ENCODE peak calls at places on chromosomes 3 and 15, in six cellular contexts. L, M, C, O, A and Z are unnamed samples.

GRCh38 chr3:111750278-111750884 is 108.7 kb upstream of the PHLDB2 start:
- DNase-seq in L (no peak), C (no peak), M (no peak), O (no peak), A (no peak), Z (no peak)

GRCh38 chr3:99324854-99325253 is 313.5 kb upstream of the COL8A1 start:
- DNase-seq in A (no peak), M (no peak), O (no peak), L (no peak), C (no peak), Z (no peak)

GRCh38 chr3:116445291-116445841 is at the start of gene LSAMP:
- DNase-seq in L (peak; percentile 94), O (no peak), C (no peak), A (peak; percentile 78), M (peak; percentile 87), Z (peak; percentile 29)

GRCh38 chr3:18208856-18209255 is 216.3 kb downstream of the SATB1 start:
- DNase-seq in M (no peak), O (no peak), A (no peak), C (no peak), L (no peak), Z (no peak)

GRCh38 chr15:71079208-71080044 is 35.8 kb upstream of the THSD4 start:
- DNase-seq in C (no peak), A (no peak), O (no peak), L (no peak), M (no peak), Z (no peak)

GRCh38 chr15:68469162-68470048 is 37.4 kb upstream of the ITGA11 start:
- DNase-seq in A (no peak), O (no peak), M (no peak), L (no peak), C (no peak), Z (no peak)

GRCh38 chr15:94229591-94230365 is 1.6 kb upstream of the MCTP2 start:
- DNase-seq in C (peak; percentile 8), O (no peak), L (no peak), M (no peak), A (no peak), Z (no peak)

GRCh38 chr3:120693439-120694172 is 11.6 kb upstream of the HGD start:
- DNase-seq in M (no peak), C (no peak), O (peak; percentile 56), L (no peak), A (no peak), Z (peak; percentile 70)

GRCh38 chr3:124545891-124546290 is 184.4 kb upstream of the UMPS start:
- DNase-seq in C (no peak), L (no peak), A (no peak), M (no peak), O (no peak), Z (no peak)

GRCh38 chr15:53586815-53587214 is 172.6 kb downstream of the WDR72 start:
- DNase-seq in M (no peak), C (no peak), A (no peak), L (peak; percentile 82), O (no peak), Z (peak; percentile 75)

GRCh38 chr3:171967932-171968678 is 71.3 kb upstream of the FNDC3B start:
- DNase-seq in O (no peak), A (no peak), C (no peak), L (no peak), M (no peak), Z (peak; percentile 15)

GRCh38 chr3:69505770-69506407 is 120.0 kb upstream of the FRMD4B start:
- DNase-seq in C (no peak), O (peak; percentile 23), M (no peak), L (peak; percentile 22), A (no peak), Z (no peak)

GRCh38 chr3:129525341-129525968 is 3.0 kb upstream of the RHO start:
- DNase-seq in C (no peak), M (no peak), L (no peak), O (no peak), A (no peak), Z (no peak)